ENCODE peak calls at places on chromosomes 11 and 22, in seven cellular contexts. One of them, this sample, is unnamed.

GRCh38 chr11:29162490-29162889 is 854.3 kb downstream of the KCNA4 start:
- DNase-seq in SK-N-SH: no peak
- DNase-seq in HCT116: no peak
- DNase-seq in H1: no peak
- DNase-seq in GM12878: no peak
- DNase-seq in K562: no peak
- DNase-seq in HepG2: no peak
- DNase-seq in this sample: no peak

GRCh38 chr11:100831929-100832480 is 144.9 kb downstream of the ARHGAP42 start:
- DNase-seq in SK-N-SH: no peak
- DNase-seq in HCT116: no peak
- DNase-seq in H1: no peak
- DNase-seq in GM12878: no peak
- DNase-seq in K562: no peak
- DNase-seq in HepG2: no peak
- DNase-seq in this sample: no peak

GRCh38 chr11:119641991-119642745 is 86.8 kb downstream of the NECTIN1 start:
- DNase-seq in SK-N-SH: peak; percentile 50
- DNase-seq in HCT116: peak; percentile 4
- DNase-seq in H1: no peak
- DNase-seq in GM12878: no peak
- DNase-seq in K562: peak; percentile 48
- DNase-seq in HepG2: peak; percentile 40
- DNase-seq in this sample: peak; percentile 58

GRCh38 chr11:8071616-8072581 is 9.1 kb upstream of the TUB start:
- DNase-seq in SK-N-SH: no peak
- DNase-seq in HCT116: no peak
- DNase-seq in H1: no peak
- DNase-seq in GM12878: no peak
- DNase-seq in K562: no peak
- DNase-seq in HepG2: no peak
- DNase-seq in this sample: no peak

GRCh38 chr22:40346178-40347064 is at the start of gene ADSL:
- DNase-seq in SK-N-SH: peak; percentile 89
- DNase-seq in HCT116: peak; percentile 47
- DNase-seq in H1: peak; percentile 58
- DNase-seq in GM12878: peak; percentile 41
- DNase-seq in K562: peak; percentile 91
- DNase-seq in HepG2: peak; percentile 79
- DNase-seq in this sample: peak; percentile 84

GRCh38 chr11:2166091-2166851 is 5.3 kb upstream of the INS start:
- DNase-seq in SK-N-SH: no peak
- DNase-seq in HCT116: no peak
- DNase-seq in H1: no peak
- DNase-seq in GM12878: no peak
- DNase-seq in K562: peak; percentile 35
- DNase-seq in HepG2: no peak
- DNase-seq in this sample: no peak

GRCh38 chr22:37186228-37186996 is 1.6 kb downstream of the C1QTNF6 start:
- DNase-seq in SK-N-SH: peak; percentile 85
- DNase-seq in HCT116: peak; percentile 97
- DNase-seq in H1: no peak
- DNase-seq in GM12878: peak; percentile 55
- DNase-seq in K562: peak; percentile 72
- DNase-seq in HepG2: peak; percentile 64
- DNase-seq in this sample: peak; percentile 92

GRCh38 chr11:65925397-65925796 is 6.2 kb downstream of the DRAP1 start:
- DNase-seq in SK-N-SH: no peak
- DNase-seq in HCT116: no peak
- DNase-seq in H1: no peak
- DNase-seq in GM12878: no peak
- DNase-seq in K562: no peak
- DNase-seq in HepG2: no peak
- DNase-seq in this sample: peak; percentile 83

GRCh38 chr11:27471067-27471587 is 1.5 kb downstream of the LGR4 start:
- DNase-seq in SK-N-SH: no peak
- DNase-seq in HCT116: no peak
- DNase-seq in H1: no peak
- DNase-seq in GM12878: no peak
- DNase-seq in K562: peak; percentile 11
- DNase-seq in HepG2: peak; percentile 21
- DNase-seq in this sample: no peak

GRCh38 chr22:41327124-41327523 is 25.8 kb downstream of the ZC3H7B start:
- DNase-seq in SK-N-SH: no peak
- DNase-seq in HCT116: no peak
- DNase-seq in H1: no peak
- DNase-seq in GM12878: no peak
- DNase-seq in K562: no peak
- DNase-seq in HepG2: no peak
- DNase-seq in this sample: no peak

GRCh38 chr11:122205036-122205435 is 89.0 kb upstream of the BLID start:
- DNase-seq in SK-N-SH: no peak
- DNase-seq in HCT116: no peak
- DNase-seq in H1: no peak
- DNase-seq in GM12878: no peak
- DNase-seq in K562: no peak
- DNase-seq in HepG2: no peak
- DNase-seq in this sample: peak; percentile 29

GRCh38 chr22:23175817-23176644 is 4.3 kb upstream of the BCR start:
- DNase-seq in SK-N-SH: no peak
- DNase-seq in HCT116: no peak
- DNase-seq in H1: no peak
- DNase-seq in GM12878: no peak
- DNase-seq in K562: peak; percentile 77
- DNase-seq in HepG2: no peak
- DNase-seq in this sample: no peak

GRCh38 chr11:1176224-1177019 is 18.7 kb downstream of the MUC5AC start:
- DNase-seq in SK-N-SH: no peak
- DNase-seq in HCT116: no peak
- DNase-seq in H1: no peak
- DNase-seq in GM12878: no peak
- DNase-seq in K562: no peak
- DNase-seq in HepG2: no peak
- DNase-seq in this sample: no peak

DNA sequence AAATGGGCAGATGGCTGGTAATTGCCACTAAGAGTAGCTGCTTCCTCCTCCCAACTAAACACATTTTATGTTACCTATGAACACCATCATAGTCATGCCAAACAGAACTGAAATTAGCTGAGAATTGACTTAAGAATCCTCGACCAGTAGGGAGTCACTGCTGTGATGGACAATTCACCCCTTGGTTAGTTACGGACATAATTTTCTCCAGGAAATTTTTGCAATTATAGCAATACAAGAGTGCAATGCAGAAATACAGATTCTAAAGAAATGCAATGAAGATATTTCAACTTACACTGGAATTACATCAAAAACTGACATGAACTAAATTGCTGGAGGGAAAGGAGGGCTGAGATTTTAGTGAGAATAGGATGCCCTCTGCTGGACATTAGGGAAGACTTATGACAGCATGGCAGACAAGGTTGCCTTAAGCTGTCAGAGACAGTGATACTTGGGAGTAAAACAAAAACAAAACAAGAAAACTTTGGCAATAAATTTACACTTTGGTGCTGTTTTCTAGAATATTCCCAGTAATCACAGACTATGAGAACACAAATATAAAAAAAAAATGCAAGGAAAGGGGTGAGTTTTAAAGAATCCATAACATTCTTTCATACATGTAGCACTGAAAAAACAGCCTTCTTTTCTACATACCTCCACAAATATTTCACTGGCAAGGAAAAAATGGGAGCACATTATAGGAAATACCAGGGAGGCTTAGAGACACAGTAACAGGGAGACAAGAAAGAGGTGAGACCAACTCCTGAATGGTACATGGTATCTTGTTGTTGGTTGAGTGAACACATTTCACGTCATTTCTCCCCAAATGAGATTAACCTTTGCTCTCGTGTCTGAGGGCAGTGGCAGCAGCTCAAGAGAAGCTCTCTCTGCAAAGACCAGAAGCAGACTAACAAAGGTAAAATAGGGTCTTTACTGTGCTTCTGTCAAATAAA is 11.2 kb upstream of the PPP2R1B start:
- DNase-seq in SK-N-SH: peak; percentile 60
- DNase-seq in HCT116: peak; percentile 53
- DNase-seq in H1: no peak
- DNase-seq in GM12878: peak; percentile 52
- DNase-seq in K562: peak; percentile 77
- DNase-seq in HepG2: peak; percentile 82
- DNase-seq in this sample: peak; percentile 66
- TF ChIP-seq JUND in SK-N-SH: no peak
- TF ChIP-seq JUND in HCT116: no peak
- TF ChIP-seq JUND in H1: no peak
- TF ChIP-seq JUND in GM12878: no peak
- TF ChIP-seq JUND in K562: no peak
- TF ChIP-seq JUND in HepG2: no peak
- TF ChIP-seq JUND in this sample: no peak

GRCh38 chr11:13134886-13135285 is 125.8 kb downstream of the RASSF10 start:
- DNase-seq in SK-N-SH: no peak
- DNase-seq in HCT116: no peak
- DNase-seq in H1: no peak
- DNase-seq in GM12878: no peak
- DNase-seq in K562: no peak
- DNase-seq in HepG2: no peak
- DNase-seq in this sample: no peak
- TF ChIP-seq JUND in SK-N-SH: no peak
- TF ChIP-seq JUND in HCT116: no peak
- TF ChIP-seq JUND in H1: no peak
- TF ChIP-seq JUND in GM12878: no peak
- TF ChIP-seq JUND in K562: no peak
- TF ChIP-seq JUND in HepG2: no peak
- TF ChIP-seq JUND in this sample: no peak

DNA sequence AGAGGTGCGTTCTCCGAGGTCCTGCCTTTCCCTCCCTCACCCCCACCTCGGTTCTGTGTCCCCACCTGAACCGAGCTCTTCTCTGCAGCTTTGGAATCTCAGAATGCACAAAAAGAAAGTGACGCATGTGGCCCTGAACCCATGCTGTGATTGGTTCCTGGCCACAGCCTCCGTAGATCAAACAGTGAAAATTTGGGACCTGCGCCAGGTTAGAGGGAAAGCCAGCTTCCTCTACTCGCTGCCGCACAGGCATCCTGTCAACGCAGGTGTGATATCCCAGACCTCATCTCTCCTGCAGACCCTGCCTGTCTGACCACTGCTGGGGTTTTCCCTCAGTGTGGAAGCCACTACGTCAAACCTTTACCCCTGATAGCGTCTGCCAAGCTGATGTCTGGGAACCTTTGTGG is 13.9 kb downstream of the ACP2 start:
- DNase-seq in SK-N-SH: peak; percentile 4
- DNase-seq in HCT116: no peak
- DNase-seq in H1: no peak
- DNase-seq in GM12878: no peak
- DNase-seq in K562: no peak
- DNase-seq in HepG2: no peak
- DNase-seq in this sample: no peak
- TF ChIP-seq JUND in SK-N-SH: no peak
- TF ChIP-seq JUND in HCT116: no peak
- TF ChIP-seq JUND in H1: no peak
- TF ChIP-seq JUND in GM12878: no peak
- TF ChIP-seq JUND in K562: no peak
- TF ChIP-seq JUND in HepG2: no peak
- TF ChIP-seq JUND in this sample: no peak

GRCh38 chr22:26617251-26618199 is at the start of gene CRYBB1:
- DNase-seq in SK-N-SH: peak; percentile 79
- DNase-seq in HCT116: no peak
- DNase-seq in H1: no peak
- DNase-seq in GM12878: no peak
- DNase-seq in K562: peak; percentile 66
- DNase-seq in HepG2: no peak
- DNase-seq in this sample: no peak
- TF ChIP-seq JUND in SK-N-SH: no peak
- TF ChIP-seq JUND in HCT116: no peak
- TF ChIP-seq JUND in H1: no peak
- TF ChIP-seq JUND in GM12878: no peak
- TF ChIP-seq JUND in K562: no peak
- TF ChIP-seq JUND in HepG2: no peak
- TF ChIP-seq JUND in this sample: no peak

DNA sequence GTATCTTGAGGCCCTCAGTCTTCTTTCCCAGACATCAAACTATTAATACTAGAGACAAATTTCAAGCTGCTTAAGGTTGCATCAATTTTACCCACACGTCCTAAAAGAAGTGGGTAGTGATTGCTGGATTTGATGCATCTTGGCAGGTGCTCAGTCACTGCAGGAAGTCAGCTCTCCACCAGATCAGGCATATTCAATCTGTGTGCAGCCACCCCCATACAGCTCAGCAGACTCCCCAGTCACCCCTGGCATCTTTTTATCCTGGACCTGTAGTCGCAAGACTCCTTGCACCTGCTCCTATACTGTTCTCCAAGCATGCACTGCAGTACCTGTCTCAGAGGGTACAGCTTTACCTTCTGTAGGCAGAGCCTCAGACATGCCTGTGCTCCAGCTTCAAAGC is 343.1 kb upstream of the ISX start:
- DNase-seq in SK-N-SH: no peak
- DNase-seq in HCT116: no peak
- DNase-seq in H1: no peak
- DNase-seq in GM12878: no peak
- DNase-seq in K562: no peak
- DNase-seq in HepG2: no peak
- DNase-seq in this sample: no peak
- TF ChIP-seq JUND in SK-N-SH: no peak
- TF ChIP-seq JUND in HCT116: no peak
- TF ChIP-seq JUND in H1: no peak
- TF ChIP-seq JUND in GM12878: no peak
- TF ChIP-seq JUND in K562: no peak
- TF ChIP-seq JUND in HepG2: no peak
- TF ChIP-seq JUND in this sample: no peak

GRCh38 chr22:19929586-19930302 is 11.8 kb upstream of the COMT start:
- DNase-seq in SK-N-SH: no peak
- DNase-seq in HCT116: no peak
- DNase-seq in H1: no peak
- DNase-seq in GM12878: no peak
- DNase-seq in K562: no peak
- DNase-seq in HepG2: no peak
- DNase-seq in this sample: no peak
- TF ChIP-seq JUND in SK-N-SH: no peak
- TF ChIP-seq JUND in HCT116: no peak
- TF ChIP-seq JUND in H1: no peak
- TF ChIP-seq JUND in GM12878: no peak
- TF ChIP-seq JUND in K562: no peak
- TF ChIP-seq JUND in HepG2: no peak
- TF ChIP-seq JUND in this sample: no peak

DNA sequence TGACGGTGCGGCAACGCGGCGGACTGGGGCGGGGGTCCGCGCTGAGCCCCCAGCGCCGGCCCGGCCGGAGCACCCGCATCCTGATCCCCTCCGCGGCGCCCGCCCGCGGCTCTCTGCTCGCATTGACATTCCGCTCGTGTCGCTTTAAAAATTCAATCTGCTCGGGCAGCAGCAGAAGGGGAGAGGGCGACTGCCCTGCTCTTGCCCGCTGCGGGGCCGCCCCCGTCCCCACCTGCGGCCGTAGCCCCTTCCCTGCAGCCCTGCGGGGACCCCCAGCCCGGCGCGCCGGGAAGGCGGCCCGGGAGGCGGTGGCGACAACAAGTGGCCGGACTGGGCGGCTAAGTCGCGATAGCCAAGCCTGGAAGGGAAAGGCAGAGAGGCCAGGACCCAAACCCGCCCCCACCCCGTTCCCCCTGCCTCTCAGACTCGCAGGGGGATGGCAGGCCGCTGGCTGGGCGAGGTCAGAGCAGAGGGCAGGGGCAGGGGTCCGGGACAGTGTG is 1.1 kb downstream of the CABP7 start:
- DNase-seq in SK-N-SH: peak; percentile 71
- DNase-seq in HCT116: no peak
- DNase-seq in H1: no peak
- DNase-seq in GM12878: no peak
- DNase-seq in K562: no peak
- DNase-seq in HepG2: no peak
- DNase-seq in this sample: no peak
- TF ChIP-seq JUND in SK-N-SH: no peak
- TF ChIP-seq JUND in HCT116: no peak
- TF ChIP-seq JUND in H1: no peak
- TF ChIP-seq JUND in GM12878: no peak
- TF ChIP-seq JUND in K562: no peak
- TF ChIP-seq JUND in HepG2: no peak
- TF ChIP-seq JUND in this sample: no peak

This sample was measured in T47D.